ENCODE peak calls at places on chromosomes 11 and 22, in eight cellular contexts. P is PC-9, O is SK-N-SH, H is psoas muscle, R is stomach, K is HFF-Myc, X is left ventricle myocardium inferior, A is NB4. V is an unnamed sample.

GRCh38 chr11:9617960-9618359 is 44.5 kb downstream of the WEE1 start:
- DNase-seq in O (no peak), R (no peak), K (no peak), P (no peak), H (no peak), A (no peak), X (no peak), V (no peak)

GRCh38 chr11:61153593-61154090 is 7.6 kb downstream of the VPS37C start:
- DNase-seq in A (no peak), R (no peak), X (no peak), K (no peak), O (no peak), H (no peak), P (no peak), V (no peak)

GRCh38 chr11:90197377-90197776 is 25.5 kb downstream of the CHORDC1 start:
- DNase-seq in K (no peak), A (no peak), H (no peak), O (no peak), X (no peak), P (no peak), R (no peak), V (no peak)

GRCh38 chr11:131629925-131630324 is 259.5 kb downstream of the NTM start:
- DNase-seq in A (no peak), O (no peak), K (no peak), R (no peak), P (no peak), H (no peak), X (no peak), V (no peak)

GRCh38 chr22:22098457-22099193 is 116.0 kb upstream of the TOP3B start:
- DNase-seq in O (no peak), H (no peak), X (no peak), R (no peak), K (no peak), P (no peak), A (no peak), V (no peak)

GRCh38 chr11:35380603-35381002 is 38.8 kb downstream of the SLC1A2 start:
- DNase-seq in R (no peak), P (no peak), K (no peak), X (no peak), A (no peak), H (no peak), O (no peak), V (no peak)

GRCh38 chr11:133953999-133954398 is 2.8 kb downstream of the IGSF9B start:
- DNase-seq in R (no peak), O (no peak), K (no peak), X (no peak), P (no peak), H (no peak), A (no peak), V (no peak)

GRCh38 chr11:12848413-12848812 is 160.7 kb upstream of the RASSF10 start:
- DNase-seq in H (no peak), P (no peak), O (no peak), K (no peak), R (no peak), A (no peak), X (no peak), V (no peak)

GRCh38 chr22:44814266-44815098 is 62.1 kb downstream of the ARHGAP8 start:
- DNase-seq in H (no peak), K (no peak), R (no peak), O (no peak), X (peak; percentile 2), P (no peak), A (no peak), V (no peak)

GRCh38 chr11:278001-278951 is at the start of gene NLRP6:
- DNase-seq in X (no peak), O (peak; percentile 36), H (no peak), P (no peak), A (no peak), K (no peak), R (no peak), V (no peak)

GRCh38 chr11:119023741-119024140 is 5.2 kb downstream of the TRAPPC4 start:
- DNase-seq in O (no peak), K (no peak), P (no peak), H (no peak), X (no peak), R (no peak), A (no peak), V (no peak)

GRCh38 chr11:34926101-34926830 is 9.8 kb downstream of the PDHX start:
- DNase-seq in X (no peak), R (no peak), K (peak; percentile 37), O (peak; percentile 34), P (peak; percentile 8), A (peak; percentile 60), H (no peak), V (no peak)

GRCh38 chr11:704799-705645 is 1.0 kb upstream of the EPS8L2 start:
- DNase-seq in K (no peak), X (no peak), H (no peak), A (no peak), R (peak; percentile 91), P (peak; percentile 83), O (peak; percentile 25), V (no peak)

GRCh38 chr22:28012811-28013460 is 93.9 kb upstream of the PITPNB start:
- DNase-seq in H (no peak), K (no peak), P (peak; percentile 34), R (no peak), O (no peak), A (no peak), X (peak; percentile 0), V (no peak)

DNA sequence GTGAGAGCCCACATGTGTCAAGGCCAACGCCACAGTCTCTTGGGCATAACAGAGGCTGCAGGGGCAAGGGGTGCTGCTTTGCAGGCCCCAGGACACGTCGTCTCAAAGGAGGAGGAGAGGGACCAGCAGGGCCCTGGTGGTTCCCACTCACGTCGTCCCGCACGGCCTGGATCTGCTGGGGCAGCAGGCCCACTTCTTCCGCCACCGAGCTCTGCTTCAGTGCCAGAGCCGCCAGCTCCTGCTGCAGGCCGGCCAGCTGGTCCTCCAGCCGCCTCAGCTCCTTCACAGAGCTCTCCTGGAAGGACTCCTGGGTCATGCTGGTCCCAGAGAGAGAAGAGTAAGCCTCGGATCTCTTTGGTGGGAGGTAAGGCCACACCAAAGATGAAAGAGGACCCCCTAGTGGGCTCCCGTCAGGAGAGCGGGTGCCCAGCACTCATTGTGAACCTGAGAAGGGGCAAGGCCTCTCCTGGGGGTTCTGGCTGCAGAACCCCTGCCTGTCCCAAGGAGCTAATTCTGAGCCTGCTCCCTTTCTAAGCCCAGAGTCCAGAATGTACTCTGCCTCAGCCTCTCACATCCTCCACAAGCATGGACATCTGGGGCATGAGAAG is 15.6 kb downstream of the SUN2 start:
- DNase-seq in K (no peak), O (no peak), A (no peak), H (no peak), X (no peak), P (no peak), R (no peak), V (no peak)
- TF ChIP-seq CTCF in K (no peak), O (no peak), A (no peak), H (no peak), X (no peak), P (no peak), R (no peak), V (no peak)

GRCh38 chr22:26743149-26743548 is 85.8 kb downstream of the MIAT start:
- DNase-seq in K (no peak), O (no peak), H (no peak), X (no peak), R (no peak), P (no peak), A (no peak), V (no peak)
- TF ChIP-seq CTCF in K (no peak), O (no peak), H (no peak), X (no peak), R (no peak), P (no peak), A (no peak), V (no peak)

DNA sequence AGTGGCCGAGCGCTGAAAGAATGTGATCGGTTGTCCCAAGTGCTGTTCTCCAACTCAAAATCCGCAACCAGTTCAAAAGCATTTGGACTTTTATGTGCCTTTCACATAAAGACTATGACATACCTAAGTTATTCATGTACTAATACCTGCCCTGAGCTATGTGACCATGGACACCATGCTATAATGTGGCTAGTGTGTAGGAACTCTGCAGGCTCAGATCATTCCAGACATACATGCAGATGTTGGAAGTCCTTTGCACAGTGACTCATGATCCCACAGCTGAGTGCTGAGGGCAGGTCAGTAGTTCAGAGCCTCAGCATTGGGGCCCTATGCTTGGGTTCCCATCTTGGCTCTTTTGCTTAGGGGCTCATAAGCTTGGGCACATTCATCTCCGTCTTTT is 95.4 kb downstream of the IGLL1 start:
- DNase-seq in X (no peak), P (no peak), R (no peak), O (no peak), H (no peak), A (no peak), K (no peak), V (no peak)
- TF ChIP-seq CTCF in X (no peak), P (no peak), R (no peak), O (no peak), H (no peak), A (no peak), K (no peak), V (no peak)

GRCh38 chr11:69703711-69704507 is at the start of gene FGF19:
- DNase-seq in H (no peak), X (no peak), O (peak; percentile 67), P (peak; percentile 69), K (no peak), R (no peak), A (no peak), V (no peak)

GRCh38 chr11:69702769-69703510 is 882 bp downstream of the FGF19 start:
- DNase-seq in A (no peak), P (no peak), O (no peak), R (no peak), H (no peak), X (no peak), K (no peak), V (no peak)

GRCh38 chr11:69705246-69705856 is 1.5 kb upstream of the FGF19 start:
- DNase-seq in H (no peak), O (peak; percentile 44), X (no peak), P (no peak), K (no peak), A (no peak), R (no peak), V (no peak)

GRCh38 chr11:69705901-69706787 is 2.3 kb upstream of the FGF19 start:
- DNase-seq in O (no peak), P (no peak), H (no peak), X (no peak), A (no peak), R (no peak), K (no peak), V (no peak)

GRCh38 chr11:69704508-69705245 is 855 bp upstream of the FGF19 start:
- DNase-seq in K (no peak), H (no peak), O (peak; percentile 91), R (no peak), A (no peak), X (no peak), P (peak; percentile 60), V (no peak)
- TF ChIP-seq CTCF in K (peak; percentile 44), H (peak; percentile 19), O (peak; percentile 68), R (peak; percentile 20), A (peak; percentile 39), X (peak; percentile 56), P (peak; percentile 82), V (peak; percentile 35)

V was measured in GM10248.